ENCODE peak calls at places on chromosomes 16 and 17, in eight cellular contexts. One of them, this sample, is unnamed.

GRCh38 chr17:36127199-36127881 is 23.7 kb downstream of the CCL4 start:
- DNase-seq in C1 segment of cervical spinal cord: no peak
- DNase-seq in tibial nerve: no peak
- DNase-seq in amygdala: no peak
- DNase-seq in GM10248: peak
- DNase-seq in substantia nigra: no peak
- DNase-seq in IMR-90: no peak
- DNase-seq in renal cortical epithelial cell: no peak
- DNase-seq in this sample: no peak

GRCh38 chr16:86221085-86221484 is 289.2 kb upstream of the FOXF1 start:
- DNase-seq in amygdala: no peak
- DNase-seq in tibial nerve: no peak
- DNase-seq in GM10248: no peak
- DNase-seq in substantia nigra: no peak
- DNase-seq in renal cortical epithelial cell: no peak
- DNase-seq in C1 segment of cervical spinal cord: no peak
- DNase-seq in IMR-90: peak
- DNase-seq in this sample: no peak

GRCh38 chr16:71894229-71894920 is 956 bp upstream of the IST1 start:
- DNase-seq in renal cortical epithelial cell: peak
- DNase-seq in tibial nerve: peak
- DNase-seq in GM10248: no peak
- DNase-seq in substantia nigra: peak
- DNase-seq in amygdala: no peak
- DNase-seq in IMR-90: peak
- DNase-seq in C1 segment of cervical spinal cord: peak
- DNase-seq in this sample: peak

GRCh38 chr16:47045459-47045858 is 72.0 kb upstream of the DNAJA2 start:
- DNase-seq in renal cortical epithelial cell: peak
- DNase-seq in tibial nerve: no peak
- DNase-seq in GM10248: no peak
- DNase-seq in IMR-90: no peak
- DNase-seq in amygdala: no peak
- DNase-seq in substantia nigra: no peak
- DNase-seq in C1 segment of cervical spinal cord: no peak
- DNase-seq in this sample: no peak

GRCh38 chr17:76140661-76141211 is 309 bp downstream of the FOXJ1 start:
- DNase-seq in IMR-90: no peak
- DNase-seq in C1 segment of cervical spinal cord: no peak
- DNase-seq in GM10248: no peak
- DNase-seq in renal cortical epithelial cell: no peak
- DNase-seq in amygdala: no peak
- DNase-seq in tibial nerve: no peak
- DNase-seq in substantia nigra: no peak
- DNase-seq in this sample: no peak

GRCh38 chr16:19348578-19349315 is 63.2 kb downstream of the CLEC19A start:
- DNase-seq in renal cortical epithelial cell: no peak
- DNase-seq in GM10248: no peak
- DNase-seq in substantia nigra: no peak
- DNase-seq in C1 segment of cervical spinal cord: peak
- DNase-seq in IMR-90: no peak
- DNase-seq in amygdala: no peak
- DNase-seq in tibial nerve: no peak
- DNase-seq in this sample: no peak

GRCh38 chr17:76575570-76575969 is 10.1 kb downstream of the ST6GALNAC2 start:
- DNase-seq in substantia nigra: no peak
- DNase-seq in IMR-90: no peak
- DNase-seq in GM10248: no peak
- DNase-seq in renal cortical epithelial cell: no peak
- DNase-seq in tibial nerve: no peak
- DNase-seq in C1 segment of cervical spinal cord: no peak
- DNase-seq in amygdala: no peak
- DNase-seq in this sample: no peak

GRCh38 chr16:77450790-77451487 is 16.1 kb upstream of the ADAMTS18 start:
- DNase-seq in amygdala: no peak
- DNase-seq in substantia nigra: no peak
- DNase-seq in IMR-90: no peak
- DNase-seq in tibial nerve: no peak
- DNase-seq in GM10248: no peak
- DNase-seq in renal cortical epithelial cell: no peak
- DNase-seq in C1 segment of cervical spinal cord: no peak
- DNase-seq in this sample: no peak

GRCh38 chr17:63514477-63514876 is 8.7 kb upstream of the KCNH6 start:
- DNase-seq in GM10248: no peak
- DNase-seq in C1 segment of cervical spinal cord: no peak
- DNase-seq in tibial nerve: no peak
- DNase-seq in amygdala: no peak
- DNase-seq in renal cortical epithelial cell: no peak
- DNase-seq in IMR-90: no peak
- DNase-seq in substantia nigra: no peak
- DNase-seq in this sample: no peak

This sample was measured in heart right ventricle.